ENCODE peak calls at places on chromosomes 5 and 9, in nine cellular contexts. U is HFFc6, J is non-pigmented ciliary epithelial cell, X is EL, R is HT1080, O is GM12892, S is left colon, M is progenitor cell of endocrine pancreas, F is OCI-LY7. Q is an unnamed sample.

GRCh38 chr5:74093501-74093993 is 467.6 kb downstream of the ARHGEF28 start:
- DNase-seq in U (no peak), J (no peak), X (no peak), R (no peak), O (no peak), S (peak; percentile 32), M (no peak), F (no peak), Q (no peak)

GRCh38 chr5:135364416-135365262 is 34.4 kb downstream of the MACROH2A1 start:
- DNase-seq in U (no peak), J (no peak), X (no peak), R (no peak), O (no peak), S (peak; percentile 43), M (no peak), F (no peak), Q (no peak)

GRCh38 chr5:53109041-53109435 is 519 bp downstream of the MOCS2 start:
- DNase-seq in U (no peak), J (no peak), X (no peak), R (no peak), O (no peak), S (no peak), M (no peak), F (peak; percentile 14), Q (peak; percentile 11)

GRCh38 chr5:131957721-131958483 is 12.4 kb upstream of the MEIKIN start:
- DNase-seq in U (no peak), J (no peak), X (no peak), R (no peak), O (no peak), S (no peak), M (no peak), F (no peak), Q (no peak)

GRCh38 chr5:170483701-170484458 is 19.9 kb upstream of the KCNIP1 start:
- DNase-seq in U (no peak), J (no peak), X (peak; percentile 48), R (peak; percentile 71), O (no peak), S (no peak), M (no peak), F (no peak), Q (no peak)

GRCh38 chr5:139746691-139747582 is 48.7 kb upstream of the PSD2 start:
- DNase-seq in U (no peak), J (no peak), X (peak; percentile 57), R (no peak), O (peak; percentile 60), S (peak; percentile 41), M (no peak), F (peak; percentile 68), Q (peak; percentile 72)

GRCh38 chr5:174553556-174553955 is 170.8 kb upstream of the MSX2 start:
- DNase-seq in U (no peak), J (no peak), X (no peak), R (no peak), O (no peak), S (no peak), M (no peak), F (no peak), Q (no peak)

GRCh38 chr9:27471789-27472585 is 52.1 kb upstream of the IFNK start:
- DNase-seq in U (no peak), J (no peak), X (no peak), R (no peak), O (no peak), S (no peak), M (no peak), F (no peak), Q (no peak)

GRCh38 chr9:111038336-111039202 is at the start of gene LPAR1:
- DNase-seq in U (peak; percentile 25), J (no peak), X (peak; percentile 76), R (no peak), O (peak; percentile 7), S (peak; percentile 79), M (peak; percentile 57), F (no peak), Q (peak; percentile 40)

GRCh38 chr9:108271236-108271635 is 584.5 kb downstream of the ACTL7B start:
- DNase-seq in U (no peak), J (no peak), X (no peak), R (no peak), O (no peak), S (peak; percentile 5), M (no peak), F (no peak), Q (no peak)

GRCh38 chr9:85484235-85484634 is 257.5 kb downstream of the AGTPBP1 start:
- DNase-seq in U (no peak), J (no peak), X (no peak), R (no peak), O (no peak), S (no peak), M (no peak), F (no peak), Q (no peak)

GRCh38 chr5:43491325-43491724 is 7.7 kb upstream of the TMEM267 start:
- DNase-seq in U (no peak), J (no peak), X (no peak), R (no peak), O (no peak), S (no peak), M (no peak), F (no peak), Q (no peak)

GRCh38 chr9:98453589-98454311 is 198.3 kb upstream of the TBC1D2 start:
- DNase-seq in U (no peak), J (no peak), X (peak; percentile 16), R (no peak), O (no peak), S (no peak), M (no peak), F (no peak), Q (no peak)

GRCh38 chr5:82793808-82794419 is 283.3 kb downstream of the TMEM167A start:
- DNase-seq in U (peak; percentile 10), J (no peak), X (peak; percentile 29), R (no peak), O (no peak), S (peak; percentile 42), M (no peak), F (peak; percentile 24), Q (peak; percentile 42)

GRCh38 chr5:72480836-72481235 is 26.4 kb downstream of the ZNF366 start:
- DNase-seq in U (no peak), J (no peak), X (no peak), R (no peak), O (no peak), S (no peak), M (no peak), F (no peak), Q (no peak)

GRCh38 chr9:13113201-13113600 is 166.3 kb downstream of the MPDZ start:
- DNase-seq in U (peak; percentile 47), J (peak; percentile 32), X (peak; percentile 69), R (peak; percentile 49), O (no peak), S (no peak), M (no peak), F (no peak), Q (no peak)

GRCh38 chr5:154559398-154560276 is 81.6 kb upstream of the HAND1 start:
- DNase-seq in U (no peak), J (no peak), X (no peak), R (no peak), O (no peak), S (no peak), M (no peak), F (no peak), Q (peak; percentile 60)

GRCh38 chr9:94017939-94018531 is 62.9 kb upstream of the BARX1 start:
- DNase-seq in U (no peak), J (no peak), X (no peak), R (no peak), O (no peak), S (no peak), M (no peak), F (no peak), Q (peak; percentile 14)

GRCh38 chr5:172574845-172575170 is 66.3 kb upstream of the NEURL1B start:
- DNase-seq in U (no peak), J (no peak), X (no peak), R (no peak), O (no peak), S (no peak), M (no peak), F (no peak), Q (no peak)

GRCh38 chr9:89661956-89662717 is 57.3 kb downstream of the GADD45G start:
- DNase-seq in U (peak; percentile 75), J (peak; percentile 71), X (peak; percentile 78), R (peak; percentile 78), O (no peak), S (peak; percentile 98), M (peak; percentile 81), F (no peak), Q (peak; percentile 24)

GRCh38 chr9:117548556-117548955 is 133.7 kb upstream of the ASTN2 start:
- DNase-seq in U (no peak), J (no peak), X (no peak), R (no peak), O (no peak), S (no peak), M (no peak), F (no peak), Q (no peak)

GRCh38 chr9:81549500-81550206 is 139.7 kb downstream of the TLE1 start:
- DNase-seq in U (no peak), J (no peak), X (no peak), R (peak; percentile 21), O (no peak), S (no peak), M (no peak), F (no peak), Q (no peak)

GRCh38 chr9:93726147-93726546 is 149.8 kb downstream of the PHF2 start:
- DNase-seq in U (no peak), J (no peak), X (no peak), R (no peak), O (no peak), S (no peak), M (no peak), F (no peak), Q (no peak)

GRCh38 chr5:62600560-62601252 is 22.1 kb downstream of the LRRC70 start:
- DNase-seq in U (no peak), J (no peak), X (no peak), R (no peak), O (no peak), S (no peak), M (no peak), F (no peak), Q (no peak)

GRCh38 chr5:61330341-61330878 is 1.6 kb upstream of the ZSWIM6 start:
- DNase-seq in U (peak; percentile 51), J (no peak), X (peak; percentile 57), R (peak; percentile 53), O (no peak), S (peak; percentile 74), M (no peak), F (no peak), Q (no peak)

GRCh38 chr9:18786196-18786595 is 246.8 kb downstream of the SAXO1 start:
- DNase-seq in U (no peak), J (no peak), X (no peak), R (no peak), O (no peak), S (no peak), M (no peak), F (no peak), Q (no peak)

GRCh38 chr9:91800473-91800872 is 149.6 kb downstream of the ROR2 start:
- DNase-seq in U (no peak), J (no peak), X (no peak), R (no peak), O (no peak), S (no peak), M (no peak), F (no peak), Q (no peak)

GRCh38 chr9:120781236-120781635 is 12.0 kb downstream of the FBXW2 start:
- DNase-seq in U (no peak), J (no peak), X (no peak), R (no peak), O (no peak), S (no peak), M (no peak), F (no peak), Q (no peak)

GRCh38 chr9:108743901-108744371 is 111.8 kb downstream of the ACTL7B start:
- DNase-seq in U (no peak), J (no peak), X (peak; percentile 69), R (no peak), O (no peak), S (no peak), M (no peak), F (no peak), Q (no peak)

GRCh38 chr9:121269030-121269887 is 1.3 kb downstream of the GSN start:
- DNase-seq in U (peak; percentile 57), J (no peak), X (peak; percentile 61), R (peak; percentile 49), O (no peak), S (peak; percentile 64), M (no peak), F (no peak), Q (no peak)

GRCh38 chr5:161745392-161745791 is 59.9 kb downstream of the GABRA6 start:
- DNase-seq in U (no peak), J (no peak), X (no peak), R (no peak), O (no peak), S (no peak), M (no peak), F (no peak), Q (no peak)

Q was measured in GM12865.